ENCODE peak calls at places on chromosome 1, in six cellular contexts. S is GM12864; Y is CD8-positive, alpha-beta T cell; Q is A549; U is right cardiac atrium; G is nucleus accumbens. E is an unnamed sample.

GRCh38 chr1:235008239-235008638 is 120.4 kb downstream of the TOMM20 start:
- DNase-seq in S (no peak), U (no peak), G (no peak), Y (no peak), Q (no peak), E (no peak)

GRCh38 chr1:52970149-52970548 is 43.1 kb downstream of the SCP2 start:
- DNase-seq in G (no peak), Q (no peak), S (no peak), Y (no peak), U (no peak), E (no peak)

GRCh38 chr1:178512566-178513277 is at the start of gene TEX35:
- DNase-seq in U (no peak), S (no peak), Q (no peak), G (no peak), Y (no peak), E (no peak)

GRCh38 chr1:193322218-193322617 is 135.8 kb upstream of the B3GALT2 start:
- DNase-seq in S (no peak), Y (no peak), Q (no peak), G (no peak), U (no peak), E (no peak)

GRCh38 chr1:53511933-53512806 is 53.0 kb downstream of the DMRTB1 start:
- DNase-seq in Q (no peak), G (no peak), S (no peak), U (peak; percentile 49), Y (no peak), E (no peak)

GRCh38 chr1:42173155-42173933 is 8.8 kb upstream of the GUCA2A start:
- DNase-seq in Q (peak; percentile 28), U (peak; percentile 59), S (no peak), Y (peak; percentile 84), G (peak; percentile 23), E (peak; percentile 18)

GRCh38 chr1:44261963-44262362 is 48.7 kb downstream of the DMAP1 start:
- DNase-seq in S (no peak), Q (no peak), Y (no peak), U (no peak), G (no peak), E (no peak)

GRCh38 chr1:199784127-199784526 is 243.4 kb upstream of the NR5A2 start:
- DNase-seq in Q (no peak), G (no peak), S (no peak), U (no peak), Y (no peak), E (no peak)

GRCh38 chr1:20685099-20685662 is 24.0 kb upstream of the DDOST start:
- DNase-seq in S (no peak), U (peak; percentile 58), Y (no peak), Q (no peak), G (no peak), E (no peak)

GRCh38 chr1:206472454-206472853 is 2.2 kb downstream of the IKBKE start:
- DNase-seq in Q (no peak), S (no peak), G (no peak), U (peak; percentile 48), Y (peak; percentile 57), E (no peak)

GRCh38 chr1:201383647-201384405 is 6.3 kb upstream of the TNNT2 start:
- DNase-seq in S (no peak), Q (no peak), U (no peak), Y (no peak), G (no peak), E (no peak)

GRCh38 chr1:33004628-33005027 is 32.1 kb downstream of the AK2 start:
- DNase-seq in Q (no peak), S (no peak), G (no peak), U (no peak), Y (no peak), E (no peak)